ENCODE peak calls at places on chromosomes 5 and 9, in five cellular contexts. H, U, W, I and Z are unnamed samples. For H3K9me2, the result is how much of the 10 kb centered on the place peaks cover.

GRCh38 chr9:127128341-127129072 is 6.1 kb upstream of the ANGPTL2 start:
- DNase-seq in H (no peak), U (peak), W (peak), I (no peak), Z (no peak)

GRCh38 chr5:103487253-103487652 is 75.3 kb downstream of the NUDT12 start:
- DNase-seq in H (no peak), U (peak), W (no peak), I (no peak), Z (peak)

GRCh38 chr5:13859285-13859684 is 85.2 kb downstream of the DNAH5 start:
- DNase-seq in H (no peak), U (peak), W (no peak), I (no peak), Z (no peak)

GRCh38 chr5:97044057-97044456 is 98.4 kb downstream of the LIX1 start:
- DNase-seq in H (no peak), U (peak), W (peak), I (peak), Z (peak)

GRCh38 chr5:118967059-118967508 is 21.3 kb downstream of the DTWD2 start:
- DNase-seq in H (no peak), U (no peak), W (peak), I (no peak), Z (no peak)

GRCh38 chr5:113606298-113607134 is 93.0 kb downstream of the YTHDC2 start:
- DNase-seq in H (peak), U (peak), W (peak), I (peak), Z (peak)

GRCh38 chr9:127411122-127411521 is 13.1 kb upstream of the ZNF79 start:
- DNase-seq in H (no peak), U (no peak), W (no peak), I (no peak), Z (no peak)

GRCh38 chr9:135970128-135970815 is 9.1 kb upstream of the UBAC1 start:
- DNase-seq in H (no peak), U (no peak), W (no peak), I (no peak), Z (no peak)

GRCh38 chr9:122095010-122095767 is 2.1 kb upstream of the TTLL11 start:
- DNase-seq in H (peak), U (peak), W (peak), I (peak), Z (peak)

GRCh38 chr5:141960018-141960417 is 2.0 kb upstream of the PCDH12 start:
- DNase-seq in H (peak), U (no peak), W (no peak), I (peak), Z (peak)

GRCh38 chr9:32247173-32247572 is 137.3 kb upstream of the ACO1 start:
- DNase-seq in H (no peak), U (no peak), W (no peak), I (no peak), Z (no peak)

GRCh38 chr5:55492449-55492848 is 42.3 kb downstream of the PLPP1 start:
- DNase-seq in H (no peak), U (no peak), W (no peak), I (peak), Z (no peak)

GRCh38 chr5:119435436-119436132 is 16.7 kb upstream of the HSD17B4 start:
- DNase-seq in H (peak), U (peak), W (peak), I (peak), Z (peak)

GRCh38 chr5:115624994-115625393 is 842 bp downstream of the TMED7 start:
- DNase-seq in H (no peak), U (peak), W (no peak), I (no peak), Z (peak)

GRCh38 chr9:79778581-79778980 is 206.8 kb downstream of the TLE4 start:
- DNase-seq in H (no peak), U (no peak), W (no peak), I (no peak), Z (no peak)

GRCh38 chr9:107068581-107068980 is 205.6 kb downstream of the ZNF462 start:
- DNase-seq in H (no peak), U (no peak), W (no peak), I (no peak), Z (peak)

GRCh38 chr5:168055141-168055680 is 236.2 kb upstream of the WWC1 start:
- DNase-seq in H (no peak), U (no peak), W (no peak), I (no peak), Z (no peak)

GRCh38 chr5:17127743-17128231 is 89.6 kb upstream of the BASP1 start:
- DNase-seq in H (no peak), U (peak), W (peak), I (no peak), Z (no peak)

GRCh38 chr5:173612948-173613347 is 3.5 kb downstream of the BOD1 start:
- DNase-seq in H (no peak), U (peak), W (no peak), I (no peak), Z (no peak)

GRCh38 chr9:136625101-136626065 is 37.3 kb upstream of the EGFL7 start:
- DNase-seq in H (no peak), U (peak), W (peak), I (peak), Z (peak)

GRCh38 chr9:15936316-15936869 is 383.6 kb downstream of the CCDC171 start:
- DNase-seq in H (no peak), U (peak), W (peak), I (no peak), Z (no peak)

GRCh38 chr9:35350212-35350611 is 139.7 kb upstream of the RUSC2 start:
- DNase-seq in H (no peak), U (peak), W (no peak), I (no peak), Z (no peak)

GRCh38 chr5:59317023-59317771 is 576.3 kb downstream of the PDE4D start:
- DNase-seq in H (no peak), U (peak), W (peak), I (peak), Z (peak)

GRCh38 chr5:51988561-51988960 is 605.3 kb downstream of the ISL1 start:
- DNase-seq in H (no peak), U (no peak), W (no peak), I (no peak), Z (no peak)

GRCh38 chr9:32581512-32582143 is 8.7 kb upstream of the NDUFB6 start:
- DNase-seq in H (peak), U (peak), W (peak), I (peak), Z (peak)

GRCh38 chr5:132813599-132814440 is 718 bp downstream of the SOWAHA start:
- DNase-seq in H (no peak), U (peak), W (no peak), I (peak), Z (peak)

GRCh38 chr9:37968228-37968672 is 64.3 kb upstream of the SLC25A51 start:
- DNase-seq in H (no peak), U (peak), W (peak), I (no peak), Z (peak)

GRCh38 chr5:65133473-65134110 is 348.1 kb downstream of the ADAMTS6 start:
- DNase-seq in H (no peak), U (peak), W (no peak), I (no peak), Z (no peak)

GRCh38 chr9:90860826-90861225 is 59.2 kb downstream of the SYK start:
- DNase-seq in H (no peak), U (no peak), W (no peak), I (no peak), Z (no peak)
- H3K9me2 ChIP-seq in H (under half), U (under half), W (under half), I (under half), Z (under half)

DNA sequence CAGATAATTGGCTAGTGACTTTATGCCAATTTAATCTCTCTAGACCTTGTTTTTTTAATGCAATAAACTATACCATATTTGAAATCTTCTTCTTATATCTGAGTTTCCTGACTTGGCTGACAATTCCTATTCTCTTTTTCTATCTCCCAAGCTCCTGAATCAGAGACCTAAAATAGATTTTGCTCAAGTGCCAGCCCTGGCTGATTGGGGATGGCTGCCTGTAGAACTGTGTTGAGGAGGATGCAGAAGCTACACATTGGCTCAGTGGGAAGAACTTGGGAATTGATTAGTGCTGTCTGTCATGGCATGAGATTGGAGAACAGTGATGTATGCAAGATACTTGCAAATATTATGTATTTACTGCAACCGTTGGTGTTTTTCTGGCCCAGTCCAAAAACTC is 132.8 kb downstream of the INSYN2B start:
- DNase-seq in H (no peak), U (no peak), W (no peak), I (no peak), Z (no peak)
- TF ChIP-seq EZH2phosphoT487 in H (no peak), U (no peak), W (no peak), I (no peak), Z (no peak)

DNA sequence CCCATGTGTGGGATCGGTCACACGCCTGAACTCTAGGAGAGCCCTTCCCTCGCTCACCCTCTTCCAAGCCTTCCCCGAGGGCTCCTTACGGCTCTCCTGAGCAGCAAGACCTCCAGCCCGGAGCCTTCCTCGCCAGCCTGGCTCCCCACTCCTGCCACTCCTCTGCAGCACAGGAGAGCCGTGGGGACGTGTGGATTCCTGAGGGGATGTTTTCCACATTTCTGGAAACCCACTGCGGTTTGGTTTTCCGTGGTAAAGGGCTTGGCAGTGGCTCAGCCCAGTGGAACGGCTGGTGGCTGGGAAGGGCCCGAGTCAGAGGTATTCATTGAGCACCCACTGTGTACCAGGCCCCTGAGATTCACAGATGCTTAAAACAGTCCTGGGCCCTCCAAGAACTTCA is 109.4 kb downstream of the FGF18 start:
- DNase-seq in H (no peak), U (no peak), W (no peak), I (no peak), Z (no peak)
- H3K9me2 ChIP-seq in H (under half), U (under half), W (under half), I (under half), Z (under half)

DNA sequence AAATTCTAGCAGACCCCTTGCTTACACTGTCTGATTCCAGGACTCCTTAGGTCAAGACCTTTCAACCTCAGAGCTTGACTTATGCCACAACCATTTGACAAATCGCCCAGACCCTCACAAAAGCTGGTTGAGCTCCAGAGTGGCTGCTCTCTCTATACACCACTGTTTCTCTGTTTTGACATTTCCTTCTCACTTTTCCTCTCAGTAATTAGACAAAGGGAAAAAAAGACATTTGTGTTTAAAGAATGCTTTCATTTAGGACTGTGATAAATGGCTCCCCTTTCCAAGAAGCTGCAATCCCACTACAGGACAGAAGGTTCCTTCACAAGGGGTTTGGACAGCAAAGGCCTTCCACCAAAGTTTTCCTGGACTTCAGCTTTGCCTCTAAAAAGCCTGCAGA is 601.3 kb downstream of the NR2F1-AS1 start:
- DNase-seq in H (no peak), U (no peak), W (no peak), I (no peak), Z (no peak)
- TF ChIP-seq EZH2phosphoT487 in H (no peak), U (no peak), W (no peak), I (no peak), Z (no peak)

DNA sequence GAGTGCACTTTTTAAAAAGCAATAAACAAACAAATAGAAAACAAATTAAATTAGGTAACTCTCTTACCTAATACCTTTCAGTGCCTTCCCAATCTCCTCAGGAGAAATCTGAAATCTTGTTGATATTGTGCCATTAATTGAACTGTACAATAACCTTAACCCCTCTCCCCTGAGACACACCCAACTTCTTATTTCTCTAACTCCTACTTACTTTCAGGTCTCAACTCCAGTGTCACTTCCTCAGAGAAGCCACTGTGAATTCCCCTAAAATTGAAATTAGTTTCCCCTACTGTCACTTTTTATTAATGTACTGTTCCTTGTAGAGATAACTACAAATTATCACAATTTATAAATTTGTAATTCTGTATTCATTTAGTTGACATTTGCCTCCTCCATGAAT is 295.3 kb upstream of the TNC start:
- DNase-seq in H (no peak), U (no peak), W (no peak), I (no peak), Z (no peak)
- H3K9me2 ChIP-seq in H (under half), U (under half), W (under half), I (under half), Z (under half)

GRCh38 chr9:124001865-124002525 is 9.6 kb upstream of the LHX2 start:
- DNase-seq in H (no peak), U (no peak), W (no peak), I (no peak), Z (no peak)

GRCh38 chr9:124000161-124000783 is 11.3 kb upstream of the LHX2 start:
- DNase-seq in H (no peak), U (no peak), W (no peak), I (peak), Z (no peak)

GRCh38 chr9:123999668-124000067 is 11.9 kb upstream of the LHX2 start:
- DNase-seq in H (no peak), U (no peak), W (no peak), I (peak), Z (no peak)

GRCh38 chr9:124001445-124001799 is 10.1 kb upstream of the LHX2 start:
- DNase-seq in H (no peak), U (no peak), W (no peak), I (no peak), Z (no peak)

DNA sequence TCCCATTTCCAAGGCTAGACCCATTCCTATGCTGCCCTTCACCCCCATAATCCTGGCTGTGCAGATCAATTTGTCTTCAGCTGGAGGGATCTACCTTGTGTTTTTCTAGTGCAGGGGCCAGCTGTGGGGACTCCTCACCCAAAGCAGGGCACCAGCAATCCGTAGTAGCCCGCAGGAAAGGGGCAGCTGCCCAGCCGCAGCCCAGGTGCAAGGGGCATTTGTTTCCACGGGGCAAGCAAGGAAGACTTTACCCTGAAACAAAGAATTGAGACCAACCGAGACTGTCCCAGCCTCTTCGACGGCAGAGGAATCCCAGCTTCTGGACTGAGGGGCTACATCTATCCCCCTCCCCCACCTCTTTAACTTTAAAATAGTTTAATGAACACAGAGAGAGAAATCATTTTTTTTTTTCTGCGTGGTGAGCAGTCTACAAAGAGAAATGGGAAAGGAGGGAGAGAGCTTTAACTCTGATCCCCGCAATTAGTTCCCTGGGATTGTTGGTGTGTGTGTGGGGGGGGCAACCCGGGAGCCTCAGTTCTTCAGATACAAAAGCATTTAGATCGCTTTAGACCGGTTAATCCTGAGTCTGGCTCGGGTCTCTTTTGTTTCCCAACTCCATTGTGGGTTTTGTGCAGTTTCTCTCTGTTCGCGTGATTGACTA is 10.7 kb upstream of the LHX2 start:
- DNase-seq in H (no peak), U (no peak), W (no peak), I (peak), Z (no peak)
- TF ChIP-seq EZH2phosphoT487 in H (peak), U (no peak), W (no peak), I (peak), Z (no peak)